ENCODE peak calls at places on chromosomes 2 and 18, in ten cellular contexts. One of them, this sample, is unnamed. For H3K4me1, the result is how much of the 10 kb centered on the place peaks cover.

GRCh38 chr2:234218261-234219180 is 168.0 kb downstream of the SPP2 start:
- DNase-seq in adrenal gland: no peak
- DNase-seq in right lobe of liver: no peak
- DNase-seq in esophagus squamous epithelium: no peak
- DNase-seq in K562: no peak
- DNase-seq in transverse colon: peak
- DNase-seq in body of pancreas: no peak
- DNase-seq in HCT116: no peak
- DNase-seq in stomach: no peak
- DNase-seq in tibial nerve: no peak
- DNase-seq in this sample: no peak

GRCh38 chr18:64888956-64889355 is 740.1 kb upstream of the LINC00305 start:
- DNase-seq in right lobe of liver: no peak
- DNase-seq in esophagus squamous epithelium: no peak
- DNase-seq in transverse colon: no peak
- DNase-seq in stomach: no peak
- DNase-seq in body of pancreas: no peak
- DNase-seq in K562: no peak
- DNase-seq in tibial nerve: no peak
- DNase-seq in HCT116: no peak
- DNase-seq in adrenal gland: no peak
- DNase-seq in this sample: no peak

GRCh38 chr2:218366621-218367414 is 10.2 kb downstream of the CATIP start:
- DNase-seq in tibial nerve: no peak
- DNase-seq in HCT116: no peak
- DNase-seq in right lobe of liver: peak
- DNase-seq in body of pancreas: no peak
- DNase-seq in K562: peak
- DNase-seq in stomach: no peak
- DNase-seq in transverse colon: no peak
- DNase-seq in esophagus squamous epithelium: no peak
- DNase-seq in adrenal gland: peak
- DNase-seq in this sample: no peak

GRCh38 chr2:26860451-26860850 is 12.5 kb downstream of the DPYSL5 start:
- DNase-seq in body of pancreas: no peak
- DNase-seq in transverse colon: no peak
- DNase-seq in stomach: no peak
- DNase-seq in adrenal gland: no peak
- DNase-seq in esophagus squamous epithelium: no peak
- DNase-seq in right lobe of liver: no peak
- DNase-seq in HCT116: no peak
- DNase-seq in K562: no peak
- DNase-seq in tibial nerve: no peak
- DNase-seq in this sample: no peak

GRCh38 chr2:15506231-15506819 is 54.8 kb downstream of the NBAS start:
- DNase-seq in adrenal gland: no peak
- DNase-seq in body of pancreas: no peak
- DNase-seq in esophagus squamous epithelium: no peak
- DNase-seq in K562: no peak
- DNase-seq in tibial nerve: no peak
- DNase-seq in right lobe of liver: no peak
- DNase-seq in transverse colon: no peak
- DNase-seq in HCT116: no peak
- DNase-seq in stomach: no peak
- DNase-seq in this sample: no peak

GRCh38 chr2:102841107-102841840 is 79.4 kb downstream of the TMEM182 start:
- DNase-seq in HCT116: peak
- DNase-seq in body of pancreas: peak
- DNase-seq in esophagus squamous epithelium: no peak
- DNase-seq in transverse colon: peak
- DNase-seq in tibial nerve: no peak
- DNase-seq in right lobe of liver: no peak
- DNase-seq in stomach: peak
- DNase-seq in adrenal gland: peak
- DNase-seq in K562: peak
- DNase-seq in this sample: no peak

GRCh38 chr2:3459185-3460015 is 59.9 kb downstream of the ADI1 start:
- DNase-seq in right lobe of liver: no peak
- DNase-seq in HCT116: no peak
- DNase-seq in tibial nerve: no peak
- DNase-seq in transverse colon: no peak
- DNase-seq in K562: no peak
- DNase-seq in esophagus squamous epithelium: no peak
- DNase-seq in body of pancreas: peak
- DNase-seq in adrenal gland: no peak
- DNase-seq in stomach: peak
- DNase-seq in this sample: no peak

GRCh38 chr2:111238336-111238735 is 117.6 kb downstream of the BCL2L11 start:
- DNase-seq in right lobe of liver: no peak
- DNase-seq in adrenal gland: no peak
- DNase-seq in HCT116: no peak
- DNase-seq in tibial nerve: no peak
- DNase-seq in K562: no peak
- DNase-seq in transverse colon: no peak
- DNase-seq in body of pancreas: no peak
- DNase-seq in esophagus squamous epithelium: no peak
- DNase-seq in stomach: no peak
- DNase-seq in this sample: no peak

GRCh38 chr2:236607471-236608307 is 38.1 kb downstream of the ACKR3 start:
- DNase-seq in right lobe of liver: no peak
- DNase-seq in transverse colon: no peak
- DNase-seq in HCT116: no peak
- DNase-seq in stomach: no peak
- DNase-seq in adrenal gland: no peak
- DNase-seq in tibial nerve: no peak
- DNase-seq in body of pancreas: peak
- DNase-seq in K562: peak
- DNase-seq in esophagus squamous epithelium: no peak
- DNase-seq in this sample: no peak

DNA sequence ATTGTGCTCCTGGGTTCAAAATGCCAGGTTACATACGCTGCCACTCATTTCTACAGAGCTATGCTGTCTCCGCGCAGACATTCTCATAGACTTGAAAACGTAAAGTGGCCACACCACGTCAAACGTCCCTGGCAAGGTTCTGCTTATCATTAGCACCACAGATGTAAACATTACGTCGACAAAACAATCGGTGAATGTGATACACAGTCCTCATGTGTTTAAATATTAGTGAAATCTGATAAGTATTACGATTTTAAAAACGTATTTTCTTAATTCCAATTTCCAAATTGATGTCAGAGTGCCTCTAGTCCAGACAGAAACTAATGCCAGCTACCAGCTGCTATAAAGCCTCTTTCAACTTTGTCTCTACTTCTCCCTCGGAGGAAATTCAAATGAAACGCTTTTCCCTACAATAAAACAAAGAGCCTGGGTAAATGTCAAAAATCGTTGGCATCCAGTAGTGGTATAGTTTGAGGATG is 1.1 kb downstream of the STK17B start:
- DNase-seq in tibial nerve: no peak
- DNase-seq in HCT116: no peak
- DNase-seq in transverse colon: peak
- DNase-seq in body of pancreas: peak
- DNase-seq in adrenal gland: no peak
- DNase-seq in esophagus squamous epithelium: no peak
- DNase-seq in K562: peak
- DNase-seq in right lobe of liver: no peak
- DNase-seq in stomach: peak
- DNase-seq in this sample: no peak
- TF ChIP-seq POLR2A in tibial nerve: no peak
- TF ChIP-seq POLR2A in HCT116: no peak
- TF ChIP-seq POLR2A in transverse colon: peak
- TF ChIP-seq POLR2A in body of pancreas: no peak
- TF ChIP-seq POLR2A in adrenal gland: no peak
- TF ChIP-seq POLR2A in esophagus squamous epithelium: no peak
- TF ChIP-seq POLR2A in K562: no peak
- TF ChIP-seq POLR2A in right lobe of liver: no peak
- TF ChIP-seq POLR2A in stomach: no peak
- TF ChIP-seq POLR2A in this sample: no peak

GRCh38 chr2:113211226-113212105 is 37.7 kb downstream of the PSD4 start:
- DNase-seq in transverse colon: no peak
- DNase-seq in tibial nerve: no peak
- DNase-seq in esophagus squamous epithelium: no peak
- DNase-seq in HCT116: peak
- DNase-seq in adrenal gland: no peak
- DNase-seq in right lobe of liver: no peak
- DNase-seq in body of pancreas: no peak
- DNase-seq in stomach: no peak
- DNase-seq in K562: no peak
- DNase-seq in this sample: no peak
- H3K4me1 ChIP-seq in transverse colon: under half
- H3K4me1 ChIP-seq in tibial nerve: under half
- H3K4me1 ChIP-seq in esophagus squamous epithelium: half or more
- H3K4me1 ChIP-seq in HCT116: under half
- H3K4me1 ChIP-seq in adrenal gland: under half
- H3K4me1 ChIP-seq in right lobe of liver: under half
- H3K4me1 ChIP-seq in body of pancreas: under half
- H3K4me1 ChIP-seq in stomach: under half
- H3K4me1 ChIP-seq in K562: under half
- H3K4me1 ChIP-seq in this sample: under half

GRCh38 chr2:195410272-195410671 is 246.8 kb upstream of the SLC39A10 start:
- DNase-seq in HCT116: no peak
- DNase-seq in right lobe of liver: no peak
- DNase-seq in tibial nerve: no peak
- DNase-seq in stomach: no peak
- DNase-seq in adrenal gland: no peak
- DNase-seq in esophagus squamous epithelium: no peak
- DNase-seq in K562: no peak
- DNase-seq in body of pancreas: no peak
- DNase-seq in transverse colon: no peak
- DNase-seq in this sample: no peak
- TF ChIP-seq POLR2A in HCT116: no peak
- TF ChIP-seq POLR2A in right lobe of liver: no peak
- TF ChIP-seq POLR2A in tibial nerve: no peak
- TF ChIP-seq POLR2A in stomach: no peak
- TF ChIP-seq POLR2A in adrenal gland: no peak
- TF ChIP-seq POLR2A in esophagus squamous epithelium: no peak
- TF ChIP-seq POLR2A in K562: no peak
- TF ChIP-seq POLR2A in body of pancreas: no peak
- TF ChIP-seq POLR2A in transverse colon: no peak
- TF ChIP-seq POLR2A in this sample: no peak

GRCh38 chr2:75563591-75563990 is 2.9 kb upstream of the EVA1A start:
- DNase-seq in K562: no peak
- DNase-seq in stomach: no peak
- DNase-seq in tibial nerve: no peak
- DNase-seq in transverse colon: no peak
- DNase-seq in HCT116: no peak
- DNase-seq in right lobe of liver: no peak
- DNase-seq in body of pancreas: no peak
- DNase-seq in esophagus squamous epithelium: no peak
- DNase-seq in adrenal gland: no peak
- DNase-seq in this sample: no peak

GRCh38 chr2:75564026-75564688 is 3.4 kb upstream of the EVA1A start:
- DNase-seq in HCT116: no peak
- DNase-seq in stomach: no peak
- DNase-seq in body of pancreas: no peak
- DNase-seq in tibial nerve: no peak
- DNase-seq in adrenal gland: no peak
- DNase-seq in esophagus squamous epithelium: no peak
- DNase-seq in transverse colon: no peak
- DNase-seq in K562: no peak
- DNase-seq in right lobe of liver: no peak
- DNase-seq in this sample: peak

GRCh38 chr2:75561566-75562512 is 1.1 kb upstream of the EVA1A start:
- DNase-seq in right lobe of liver: no peak
- DNase-seq in stomach: no peak
- DNase-seq in tibial nerve: no peak
- DNase-seq in adrenal gland: no peak
- DNase-seq in HCT116: no peak
- DNase-seq in esophagus squamous epithelium: no peak
- DNase-seq in transverse colon: no peak
- DNase-seq in K562: no peak
- DNase-seq in body of pancreas: no peak
- DNase-seq in this sample: peak

GRCh38 chr2:75560768-75561565 is at the start of gene EVA1A:
- DNase-seq in HCT116: no peak
- DNase-seq in adrenal gland: no peak
- DNase-seq in K562: no peak
- DNase-seq in esophagus squamous epithelium: no peak
- DNase-seq in transverse colon: peak
- DNase-seq in body of pancreas: peak
- DNase-seq in stomach: no peak
- DNase-seq in right lobe of liver: peak
- DNase-seq in tibial nerve: no peak
- DNase-seq in this sample: peak

DNA sequence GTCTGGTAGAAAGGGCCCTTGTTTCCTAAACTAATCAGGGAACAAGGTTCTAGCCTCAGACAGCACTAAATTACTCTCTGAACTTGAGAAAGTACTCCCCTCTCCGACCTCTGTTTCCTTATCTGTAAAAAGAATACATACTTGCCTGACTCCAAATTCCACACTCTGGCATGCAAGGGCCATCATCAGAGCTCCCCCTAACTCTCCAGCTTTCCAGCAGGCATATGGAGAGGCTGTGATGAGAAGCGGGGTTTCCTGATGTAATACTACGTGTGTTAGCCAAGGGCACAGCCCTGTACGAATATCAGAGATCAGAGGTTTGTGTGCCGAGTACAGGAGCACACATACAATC is 1.8 kb upstream of the EVA1A start:
- DNase-seq in body of pancreas: no peak
- DNase-seq in transverse colon: no peak
- DNase-seq in K562: no peak
- DNase-seq in adrenal gland: no peak
- DNase-seq in stomach: no peak
- DNase-seq in tibial nerve: no peak
- DNase-seq in HCT116: no peak
- DNase-seq in right lobe of liver: no peak
- DNase-seq in esophagus squamous epithelium: no peak
- DNase-seq in this sample: peak
- H3K4me1 ChIP-seq in body of pancreas: under half
- H3K4me1 ChIP-seq in transverse colon: under half
- H3K4me1 ChIP-seq in K562: under half
- H3K4me1 ChIP-seq in adrenal gland: under half
- H3K4me1 ChIP-seq in stomach: under half
- H3K4me1 ChIP-seq in tibial nerve: under half
- H3K4me1 ChIP-seq in HCT116: under half
- H3K4me1 ChIP-seq in right lobe of liver: under half
- H3K4me1 ChIP-seq in esophagus squamous epithelium: under half
- H3K4me1 ChIP-seq in this sample: under half